ENCODE peak calls at places on chromosomes 6 and 20, in nine cellular contexts. X is AG08396; Z is upper lobe of right lung; N is NCI-H2107; E is GM06990; S is stimulated activated CD4-positive, alpha-beta T cell treated with anti-CD3 and anti-CD28 coated beads, Interleukin-1b, Interleukin-23, amount 100 ng/mL, for 24 hours; P is nucleus accumbens; Y is amniotic stem cell; O is stimulated activated CD8-positive, alpha-beta memory T cell treated with anti-CD3 and anti-CD28 coated beads, Interleukin-7, amount 100 ng/mL, for 24 hours. G is an unnamed sample.

GRCh38 chr6:138410972-138411667 is 7.1 kb downstream of the HEBP2 start:
- DNase-seq in X (peak), Z (no peak), N (no peak), E (no peak), S (no peak), P (no peak), Y (peak), O (no peak), G (no peak)

GRCh38 chr6:85490516-85491248 is 40.8 kb downstream of the NT5E start:
- DNase-seq in X (no peak), Z (no peak), N (no peak), E (no peak), S (no peak), P (no peak), Y (no peak), O (no peak), G (no peak)

GRCh38 chr6:82246802-82247633 is 526 bp downstream of the IBTK start:
- DNase-seq in X (peak), Z (no peak), N (peak), E (no peak), S (no peak), P (no peak), Y (no peak), O (no peak), G (no peak)

GRCh38 chr6:125149256-125150144 is 4.1 kb upstream of the TPD52L1 start:
- DNase-seq in X (peak), Z (no peak), N (no peak), E (no peak), S (no peak), P (no peak), Y (no peak), O (no peak), G (no peak)

GRCh38 chr6:86916393-86916792 is 20.9 kb upstream of the HTR1E start:
- DNase-seq in X (no peak), Z (no peak), N (no peak), E (no peak), S (no peak), P (no peak), Y (no peak), O (no peak), G (no peak)

GRCh38 chr6:170443151-170443662 is 109.9 kb downstream of the PSMB1 start:
- DNase-seq in X (no peak), Z (peak), N (no peak), E (no peak), S (no peak), P (no peak), Y (no peak), O (no peak), G (no peak)

GRCh38 chr6:1972961-1973360 is 272.4 kb downstream of the GMDS start:
- DNase-seq in X (no peak), Z (no peak), N (no peak), E (no peak), S (no peak), P (no peak), Y (no peak), O (no peak), G (no peak)

GRCh38 chr6:26554669-26555504 is 16.7 kb downstream of the HMGN4 start:
- DNase-seq in X (no peak), Z (no peak), N (no peak), E (peak), S (no peak), P (no peak), Y (no peak), O (no peak), G (no peak)

GRCh38 chr20:13494019-13494418 is 144.7 kb downstream of the TASP1 start:
- DNase-seq in X (no peak), Z (no peak), N (no peak), E (no peak), S (no peak), P (no peak), Y (no peak), O (no peak), G (no peak)

GRCh38 chr6:34392497-34393190 is at the start of gene NUDT3:
- DNase-seq in X (peak), Z (peak), N (peak), E (peak), S (peak), P (peak), Y (peak), O (peak), G (peak)

GRCh38 chr6:168278904-168279303 is 40.7 kb downstream of the DACT2 start:
- DNase-seq in X (no peak), Z (no peak), N (no peak), E (no peak), S (no peak), P (no peak), Y (no peak), O (no peak), G (no peak)

GRCh38 chr6:170117111-170117972 is 173.5 kb downstream of the DLL1 start:
- DNase-seq in X (no peak), Z (peak), N (no peak), E (no peak), S (no peak), P (no peak), Y (no peak), O (no peak), G (no peak)

GRCh38 chr6:151254451-151255081 is 14.8 kb downstream of the AKAP12 start:
- DNase-seq in X (peak), Z (no peak), N (no peak), E (no peak), S (no peak), P (no peak), Y (no peak), O (no peak), G (no peak)

GRCh38 chr6:149130093-149130872 is 187.2 kb upstream of the TAB2 start:
- DNase-seq in X (no peak), Z (no peak), N (no peak), E (no peak), S (no peak), P (no peak), Y (no peak), O (no peak), G (no peak)

GRCh38 chr6:14676977-14677781 is 559.6 kb downstream of the CD83 start:
- DNase-seq in X (no peak), Z (no peak), N (no peak), E (no peak), S (no peak), P (no peak), Y (no peak), O (no peak), G (no peak)

G was measured in AG09319.